ENCODE peak calls at places on chromosomes 11 and 22, in seven cellular contexts. B is body of pancreas; G is cardiac fibroblast; S is bronchial epithelial cell; P is left lung; T is CD8-positive, alpha-beta T cell; H is mucosa of descending colon. J is an unnamed sample.

GRCh38 chr11:38835986-38836385 is 2237.9 kb upstream of the RAG2 start:
- DNase-seq in B (no peak), G (no peak), S (no peak), P (no peak), T (no peak), H (no peak), J (no peak)

GRCh38 chr22:42610211-42610610 is 4.5 kb downstream of the POLDIP3 start:
- DNase-seq in B (no peak), G (peak; percentile 37), S (no peak), P (peak; percentile 38), T (no peak), H (no peak), J (no peak)

GRCh38 chr11:26623076-26623666 is 51.1 kb upstream of the MUC15 start:
- DNase-seq in B (no peak), G (no peak), S (peak; percentile 79), P (no peak), T (no peak), H (no peak), J (no peak)

GRCh38 chr11:8209208-8209807 is 40.5 kb upstream of the RIC3 start:
- DNase-seq in B (peak; percentile 55), G (no peak), S (no peak), P (no peak), T (no peak), H (no peak), J (no peak)

GRCh38 chr11:77886401-77886800 is 65.5 kb downstream of the AAMDC start:
- DNase-seq in B (no peak), G (peak; percentile 18), S (no peak), P (no peak), T (no peak), H (no peak), J (no peak)

GRCh38 chr11:86800076-86800955 is at the start of gene PRSS23:
- DNase-seq in B (peak; percentile 72), G (peak; percentile 77), S (no peak), P (peak; percentile 90), T (no peak), H (peak; percentile 77), J (peak; percentile 63)

GRCh38 chr11:46808804-46809431 is 37.2 kb downstream of the CKAP5 start:
- DNase-seq in B (no peak), G (peak; percentile 36), S (peak; percentile 56), P (no peak), T (no peak), H (no peak), J (no peak)

GRCh38 chr11:76666408-76666807 is 4.1 kb downstream of the LRRC32 start:
- DNase-seq in B (no peak), G (peak; percentile 69), S (no peak), P (peak; percentile 78), T (no peak), H (peak; percentile 64), J (no peak)

GRCh38 chr11:28092786-28093185 is 15.2 kb downstream of the KIF18A start:
- DNase-seq in B (no peak), G (no peak), S (no peak), P (no peak), T (no peak), H (no peak), J (no peak)

GRCh38 chr11:117980716-117981115 is 5.5 kb upstream of the IL10RA start:
- DNase-seq in B (no peak), G (no peak), S (no peak), P (no peak), T (no peak), H (no peak), J (peak; percentile 11)

GRCh38 chr11:36777302-36777701 is 179.3 kb upstream of the RAG2 start:
- DNase-seq in B (no peak), G (no peak), S (no peak), P (no peak), T (no peak), H (no peak), J (no peak)

GRCh38 chr11:93611836-93612677 is 49.4 kb upstream of the CEP295 start:
- DNase-seq in B (peak; percentile 53), G (no peak), S (no peak), P (no peak), T (no peak), H (no peak), J (no peak)

GRCh38 chr11:24556693-24557092 is 59.8 kb downstream of the LUZP2 start:
- DNase-seq in B (no peak), G (no peak), S (no peak), P (no peak), T (no peak), H (no peak), J (no peak)

GRCh38 chr11:116525961-116526495 is 246.8 kb downstream of the BUD13 start:
- DNase-seq in B (no peak), G (no peak), S (no peak), P (no peak), T (no peak), H (no peak), J (no peak)

GRCh38 chr11:13362596-13363109 is 85.1 kb downstream of the BMAL1 start:
- DNase-seq in B (no peak), G (no peak), S (no peak), P (no peak), T (no peak), H (no peak), J (no peak)

GRCh38 chr11:8086001-8086479 is 5.0 kb downstream of the TUB start:
- DNase-seq in B (no peak), G (no peak), S (no peak), P (no peak), T (no peak), H (no peak), J (no peak)

GRCh38 chr11:96969251-96969650 is 579.4 kb downstream of the JRKL start:
- DNase-seq in B (no peak), G (peak; percentile 5), S (peak; percentile 25), P (no peak), T (no peak), H (no peak), J (no peak)

GRCh38 chr11:68947151-68947550 is 33.6 kb downstream of the MRGPRD start:
- DNase-seq in B (no peak), G (no peak), S (no peak), P (no peak), T (no peak), H (no peak), J (no peak)

GRCh38 chr11:68948496-68948895 is 32.3 kb downstream of the MRGPRD start:
- DNase-seq in B (no peak), G (no peak), S (no peak), P (no peak), T (no peak), H (no peak), J (no peak)

GRCh38 chr11:68948948-68949347 is 31.8 kb downstream of the MRGPRD start:
- DNase-seq in B (no peak), G (no peak), S (no peak), P (no peak), T (no peak), H (no peak), J (no peak)

GRCh38 chr11:68950776-68951175 is 30.0 kb downstream of the MRGPRD start:
- DNase-seq in B (no peak), G (no peak), S (no peak), P (peak; percentile 41), T (no peak), H (no peak), J (no peak)

DNA sequence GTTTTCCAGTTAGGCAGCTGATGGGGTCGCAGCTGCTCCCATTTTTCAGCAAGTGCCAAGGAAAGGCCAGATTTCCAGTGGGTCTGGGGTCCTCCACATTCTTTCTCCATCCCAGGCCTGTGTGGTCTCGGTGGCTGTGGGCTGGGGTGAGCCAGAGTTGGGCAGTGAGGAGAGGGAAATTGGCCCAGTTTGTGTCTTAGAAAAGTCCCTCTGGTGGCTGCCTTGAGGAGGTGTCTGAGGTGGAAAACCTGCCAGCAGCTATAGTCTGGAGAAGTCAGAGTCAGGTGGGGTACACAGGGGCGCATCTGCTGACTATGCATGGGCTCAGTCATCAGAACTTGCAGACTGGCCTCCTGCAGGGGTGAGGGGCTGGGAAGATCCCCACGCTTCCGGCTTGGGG is 30.5 kb downstream of the MRGPRD start:
- DNase-seq in B (no peak), G (peak; percentile 22), S (peak; percentile 6), P (no peak), T (no peak), H (no peak), J (no peak)
- H3K4me3 ChIP-seq in B (no peak overlapping the region), G (no peak overlapping the region), S (no peak overlapping the region), P (no peak overlapping the region), T (no peak overlapping the region), H (no peak overlapping the region), J (no peak overlapping the region)

GRCh38 chr11:130861283-130861682 is 55.0 kb downstream of the SNX19 start:
- DNase-seq in B (no peak), G (no peak), S (no peak), P (no peak), T (no peak), H (no peak), J (no peak)
- H3K4me3 ChIP-seq in B (no peak overlapping the region), G (no peak overlapping the region), S (no peak overlapping the region), P (no peak overlapping the region), T (no peak overlapping the region), H (no peak overlapping the region), J (no peak overlapping the region)

DNA sequence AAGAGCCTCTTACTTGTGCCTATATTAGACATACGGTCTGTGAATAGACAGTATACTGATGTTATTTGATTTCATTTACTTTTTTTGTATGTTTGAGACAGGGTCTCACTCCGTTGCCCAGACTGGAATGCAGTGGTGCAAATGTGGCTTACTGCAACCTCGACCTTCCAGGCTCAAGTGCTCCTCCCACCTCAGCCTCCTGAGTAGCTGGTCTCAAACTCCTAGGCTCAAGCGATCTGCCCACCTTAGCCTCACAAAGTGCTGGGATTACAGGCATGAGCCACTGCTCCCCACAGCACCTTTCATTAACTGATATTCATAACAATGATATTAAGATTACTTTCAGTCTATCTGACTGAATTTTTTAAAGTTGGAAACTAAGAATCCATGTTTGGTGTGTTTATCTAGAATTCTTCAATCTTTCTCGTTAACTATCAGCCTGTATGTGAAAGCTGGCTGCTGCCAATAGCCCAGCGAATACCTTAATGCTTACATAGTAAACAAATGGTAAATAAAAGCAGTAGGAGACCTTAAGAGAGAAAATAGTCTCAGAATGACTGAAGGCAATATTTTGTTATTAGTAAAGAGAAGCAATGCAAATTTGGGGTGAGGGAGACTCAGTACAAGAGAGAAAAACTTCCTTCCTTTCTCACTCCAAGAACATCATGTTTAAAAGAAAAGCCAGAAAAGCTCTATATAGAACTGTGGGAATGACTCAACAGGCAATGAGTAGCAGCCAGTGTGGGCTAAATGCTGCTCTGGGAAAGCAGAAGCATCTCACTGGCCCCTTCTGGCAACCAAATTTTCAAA is 101.9 kb downstream of the MRTFA start:
- DNase-seq in B (no peak), G (peak; percentile 57), S (peak; percentile 63), P (no peak), T (no peak), H (no peak), J (no peak)
- H3K4me3 ChIP-seq in B (no peak overlapping the region), G (no peak overlapping the region), S (no peak overlapping the region), P (no peak overlapping the region), T (peak overlapping the region; percentile 5), H (no peak overlapping the region), J (no peak overlapping the region)

DNA sequence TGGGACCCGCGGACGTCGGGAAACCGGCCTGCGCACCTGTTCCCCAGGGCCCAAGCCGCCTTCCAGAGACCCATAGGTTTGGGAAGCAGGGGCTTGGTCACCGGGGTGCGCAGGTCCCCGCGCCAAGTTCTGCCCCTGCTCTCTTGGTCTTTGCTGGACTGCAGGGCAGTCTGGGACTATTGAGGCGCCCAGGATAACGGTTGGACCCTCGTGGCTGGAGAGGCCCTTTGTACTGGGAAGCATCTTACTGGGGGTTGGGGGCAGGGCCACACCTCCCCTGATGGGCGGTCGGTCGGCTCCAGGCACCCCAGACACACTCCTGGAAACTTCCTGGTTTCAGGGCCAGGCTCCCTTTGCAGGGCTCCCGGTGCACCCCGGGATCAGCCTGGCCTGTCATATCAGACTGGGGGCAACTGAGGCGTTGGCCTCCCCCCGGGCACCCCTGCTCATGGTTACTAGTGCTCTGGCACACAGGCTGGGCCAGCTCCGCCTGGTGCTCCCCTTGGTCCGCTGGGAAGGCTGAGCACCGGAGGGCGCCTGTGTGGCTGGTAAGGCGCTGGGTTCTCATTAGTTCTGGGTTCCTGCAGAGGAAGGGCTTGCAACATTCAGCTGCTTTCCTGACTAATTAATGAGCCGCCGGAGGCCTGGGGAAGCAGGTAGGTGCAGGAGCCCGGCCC is 1250.5 kb downstream of the BRD1 start:
- DNase-seq in B (no peak), G (no peak), S (no peak), P (peak; percentile 67), T (no peak), H (peak; percentile 36), J (no peak)
- H3K4me3 ChIP-seq in B (no peak overlapping the region), G (no peak overlapping the region), S (no peak overlapping the region), P (no peak overlapping the region), T (no peak overlapping the region), H (no peak overlapping the region), J (no peak overlapping the region)

J was measured in right lobe of liver.